ENCODE peak calls at places on chromosome 22, in six cellular contexts. D is lower leg skin, J is suprapubic skin, T is HCT116, M is heart left ventricle, R is A549. Q is an unnamed sample.

GRCh38 chr22:32237021-32237420 is 18.1 kb downstream of the SLC5A4 start:
- DNase-seq in D (no peak), J (no peak), T (no peak), M (no peak), R (no peak), Q (no peak)

GRCh38 chr22:19522190-19522880 is 1.9 kb downstream of the CLDN5 start:
- DNase-seq in D (no peak), J (no peak), T (no peak), M (peak), R (no peak), Q (no peak)

GRCh38 chr22:17974087-17974486 is 50.3 kb downstream of the MICAL3 start:
- DNase-seq in D (no peak), J (no peak), T (no peak), M (no peak), R (no peak), Q (no peak)

GRCh38 chr22:46358766-46359165 is 23.3 kb downstream of the TRMU start:
- DNase-seq in D (no peak), J (no peak), T (no peak), M (no peak), R (no peak), Q (no peak)

GRCh38 chr22:37912171-37912570 is 6.1 kb downstream of the MICALL1 start:
- DNase-seq in D (no peak), J (no peak), T (no peak), M (no peak), R (no peak), Q (no peak)

GRCh38 chr22:46547179-46547882 is 9.9 kb upstream of the CELSR1 start:
- DNase-seq in D (peak), J (peak), T (no peak), M (peak), R (no peak), Q (no peak)

GRCh38 chr22:27801197-27801615 is 350 bp downstream of the MN1 start:
- DNase-seq in D (no peak), J (no peak), T (no peak), M (peak), R (peak), Q (no peak)

GRCh38 chr22:25451480-25452114 is 112.9 kb upstream of the GRK3 start:
- DNase-seq in D (no peak), J (no peak), T (no peak), M (no peak), R (no peak), Q (no peak)

GRCh38 chr22:35064664-35065063 is 1.3 kb upstream of the ISX start:
- DNase-seq in D (peak), J (no peak), T (no peak), M (no peak), R (no peak), Q (no peak)

GRCh38 chr22:37329239-37330140 is 47.2 kb downstream of the CYTH4 start:
- DNase-seq in D (no peak), J (no peak), T (no peak), M (no peak), R (no peak), Q (no peak)

GRCh38 chr22:43151251-43152000 is at the start of gene TSPO:
- DNase-seq in D (peak), J (peak), T (no peak), M (peak), R (peak), Q (peak)

GRCh38 chr22:32473388-32473952 is 1.1 kb upstream of the FBXO7 start:
- DNase-seq in D (no peak), J (peak), T (peak), M (no peak), R (peak), Q (peak)

GRCh38 chr22:46830001-46830715 is 67.7 kb downstream of the TBC1D22A start:
- DNase-seq in D (peak), J (no peak), T (no peak), M (peak), R (peak), Q (no peak)

GRCh38 chr22:47143249-47143938 is 380.9 kb downstream of the TBC1D22A start:
- DNase-seq in D (no peak), J (no peak), T (no peak), M (no peak), R (no peak), Q (no peak)

GRCh38 chr22:34414467-34415440 is 494.5 kb upstream of the LARGE1 start:
- DNase-seq in D (no peak), J (no peak), T (peak), M (peak), R (peak), Q (peak)

GRCh38 chr22:39433476-39434242 is 23.2 kb upstream of the MGAT3 start:
- DNase-seq in D (no peak), J (no peak), T (no peak), M (peak), R (no peak), Q (no peak)

GRCh38 chr22:46502776-46503175 is 34.6 kb downstream of the CELSR1 start:
- DNase-seq in D (no peak), J (no peak), T (no peak), M (no peak), R (no peak), Q (no peak)

GRCh38 chr22:19734837-19735382 is 11.6 kb downstream of the GP1BB start:
- DNase-seq in D (no peak), J (no peak), T (no peak), M (no peak), R (no peak), Q (no peak)

GRCh38 chr22:23325183-23325582 is 144.9 kb downstream of the BCR start:
- DNase-seq in D (peak), J (no peak), T (no peak), M (no peak), R (no peak), Q (no peak)

GRCh38 chr22:46774456-46775363 is 12.3 kb downstream of the TBC1D22A start:
- DNase-seq in D (no peak), J (peak), T (no peak), M (no peak), R (no peak), Q (no peak)

GRCh38 chr22:27918351-27919221 is 470 bp downstream of the PITPNB start:
- DNase-seq in D (peak), J (peak), T (no peak), M (peak), R (peak), Q (peak)

GRCh38 chr22:17724241-17724640 is 50.0 kb downstream of the BID start:
- DNase-seq in D (peak), J (no peak), T (no peak), M (no peak), R (no peak), Q (no peak)

GRCh38 chr22:33748714-33749113 is 171.6 kb downstream of the LARGE1 start:
- DNase-seq in D (no peak), J (no peak), T (no peak), M (no peak), R (no peak), Q (no peak)

GRCh38 chr22:20463324-20464095 is 25.9 kb upstream of the SCARF2 start:
- DNase-seq in D (no peak), J (no peak), T (no peak), M (no peak), R (no peak), Q (no peak)

GRCh38 chr22:35227248-35227647 is 30.0 kb upstream of the HMGXB4 start:
- DNase-seq in D (peak), J (no peak), T (no peak), M (no peak), R (no peak), Q (no peak)

GRCh38 chr22:24768537-24769374 is 5.8 kb downstream of the PIWIL3 start:
- DNase-seq in D (peak), J (no peak), T (peak), M (peak), R (peak), Q (peak)

GRCh38 chr22:36333632-36334031 is 54.1 kb downstream of the MYH9 start:
- DNase-seq in D (peak), J (no peak), T (no peak), M (no peak), R (no peak), Q (no peak)

DNA sequence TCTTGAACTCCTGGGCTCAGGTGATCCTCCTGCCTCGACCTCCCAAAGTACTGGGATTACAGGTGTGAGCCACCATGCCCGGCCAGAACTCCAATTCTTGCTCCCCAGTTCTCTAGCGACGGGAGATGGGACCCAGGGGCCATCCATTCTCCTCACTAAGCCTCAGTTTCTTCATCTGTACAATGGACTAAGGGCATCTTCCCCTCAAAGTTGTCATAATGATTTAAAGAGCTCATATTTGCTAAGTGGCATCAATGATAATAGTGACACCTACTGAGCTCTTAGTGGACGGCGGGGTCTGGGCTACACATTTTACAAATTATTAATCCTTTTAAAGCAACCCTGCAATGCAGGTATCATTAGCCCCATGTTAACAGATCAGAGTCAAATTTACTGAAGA is 34.5 kb downstream of the KIAA0930 start:
- DNase-seq in D (no peak), J (no peak), T (no peak), M (no peak), R (no peak), Q (no peak)
- TF ChIP-seq CTCF in D (no peak), J (no peak), T (no peak), M (no peak), R (no peak), Q (no peak)

GRCh38 chr22:26483439-26484359 is at the start of the genes HPS4 and SRRD:
- DNase-seq in D (peak), J (peak), T (peak), M (peak), R (peak), Q (peak)
- TF ChIP-seq POLR2A in D (no peak), J (peak), T (peak), M (peak), R (peak), Q (peak)

GRCh38 chr22:40654522-40655167 is 18.1 kb upstream of the MRTFA start:
- DNase-seq in D (no peak), J (no peak), T (no peak), M (peak), R (peak), Q (peak)
- TF ChIP-seq CTCF in D (no peak), J (no peak), T (peak), M (peak), R (no peak), Q (peak)

DNA sequence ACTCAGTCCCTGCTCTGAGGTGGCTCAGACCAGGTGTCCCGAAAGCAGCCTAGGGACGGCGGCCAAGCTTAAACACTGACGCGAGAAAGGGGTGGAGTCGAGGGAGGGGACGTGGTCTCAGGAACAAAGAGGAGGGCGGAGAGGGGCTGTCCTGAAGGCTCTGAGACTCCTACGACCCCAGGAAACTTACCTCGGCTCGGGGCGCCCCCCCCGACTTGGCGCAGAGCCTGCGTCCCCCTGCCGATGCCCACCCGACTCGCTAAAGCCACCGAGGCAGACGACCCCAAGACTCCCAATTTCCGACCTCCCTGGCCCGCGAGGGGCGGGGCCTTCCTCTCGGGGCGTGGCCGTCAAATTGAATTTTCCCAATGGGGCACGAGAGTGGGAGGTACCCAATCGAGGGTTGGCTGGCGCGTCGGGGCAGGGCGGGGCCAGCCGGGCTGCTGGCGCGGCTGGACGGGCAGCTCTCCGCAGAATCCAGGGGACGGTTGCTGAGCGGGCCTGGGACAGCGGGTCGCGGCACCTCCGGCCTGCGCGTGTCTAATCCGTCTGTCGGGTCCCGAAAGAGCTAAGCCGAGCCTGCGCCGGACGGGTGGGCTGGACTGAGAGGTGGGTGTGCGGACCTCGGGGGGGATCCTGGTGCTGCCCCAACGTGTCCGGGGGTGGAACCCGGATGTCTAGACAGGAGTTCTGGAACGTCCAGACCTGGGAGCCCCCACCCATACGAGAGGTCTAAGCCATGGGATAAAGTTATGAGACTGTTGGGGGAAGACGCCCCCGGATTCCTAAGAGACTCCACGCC is at the start of gene SMTN:
- DNase-seq in D (peak), J (peak), T (peak), M (peak), R (peak), Q (peak)
- TF ChIP-seq POLR2A in D (no peak), J (peak), T (peak), M (peak), R (peak), Q (peak)

DNA sequence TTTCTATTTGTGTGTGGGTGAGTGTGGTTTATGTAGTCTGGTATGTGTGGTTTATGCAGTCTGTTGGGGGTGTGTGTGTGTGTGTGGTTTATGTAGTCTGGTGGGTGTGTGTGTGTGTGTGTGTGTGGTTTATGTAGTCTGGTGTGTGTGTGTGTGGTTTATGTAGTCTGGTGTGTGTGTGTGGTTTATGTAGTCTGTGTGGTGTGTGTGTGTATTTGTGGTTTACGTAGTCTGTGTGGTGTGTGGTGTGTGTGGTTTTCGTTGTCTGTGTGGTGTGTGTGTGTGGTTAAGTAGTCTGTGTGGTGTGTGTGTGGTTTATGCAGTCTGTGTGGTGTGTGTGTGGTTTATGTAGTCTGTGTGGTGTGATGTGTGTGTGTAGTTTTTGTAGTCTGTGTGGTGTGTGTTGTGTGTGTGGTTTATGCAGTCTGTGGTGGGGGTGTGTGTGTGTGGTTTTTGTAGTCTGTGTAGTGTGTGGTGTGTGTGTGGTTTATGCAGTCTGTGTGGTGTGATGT is 26.2 kb upstream of the PARVG start:
- DNase-seq in D (no peak), J (no peak), T (no peak), M (no peak), R (no peak), Q (no peak)
- TF ChIP-seq CTCF in D (no peak), J (no peak), T (no peak), M (no peak), R (no peak), Q (no peak)

GRCh38 chr22:48724899-48725298 is 1102.8 kb downstream of the BRD1 start:
- DNase-seq in D (no peak), J (peak), T (no peak), M (peak), R (no peak), Q (no peak)
- TF ChIP-seq POLR2A in D (no peak), J (no peak), T (no peak), M (no peak), R (no peak), Q (no peak)

DNA sequence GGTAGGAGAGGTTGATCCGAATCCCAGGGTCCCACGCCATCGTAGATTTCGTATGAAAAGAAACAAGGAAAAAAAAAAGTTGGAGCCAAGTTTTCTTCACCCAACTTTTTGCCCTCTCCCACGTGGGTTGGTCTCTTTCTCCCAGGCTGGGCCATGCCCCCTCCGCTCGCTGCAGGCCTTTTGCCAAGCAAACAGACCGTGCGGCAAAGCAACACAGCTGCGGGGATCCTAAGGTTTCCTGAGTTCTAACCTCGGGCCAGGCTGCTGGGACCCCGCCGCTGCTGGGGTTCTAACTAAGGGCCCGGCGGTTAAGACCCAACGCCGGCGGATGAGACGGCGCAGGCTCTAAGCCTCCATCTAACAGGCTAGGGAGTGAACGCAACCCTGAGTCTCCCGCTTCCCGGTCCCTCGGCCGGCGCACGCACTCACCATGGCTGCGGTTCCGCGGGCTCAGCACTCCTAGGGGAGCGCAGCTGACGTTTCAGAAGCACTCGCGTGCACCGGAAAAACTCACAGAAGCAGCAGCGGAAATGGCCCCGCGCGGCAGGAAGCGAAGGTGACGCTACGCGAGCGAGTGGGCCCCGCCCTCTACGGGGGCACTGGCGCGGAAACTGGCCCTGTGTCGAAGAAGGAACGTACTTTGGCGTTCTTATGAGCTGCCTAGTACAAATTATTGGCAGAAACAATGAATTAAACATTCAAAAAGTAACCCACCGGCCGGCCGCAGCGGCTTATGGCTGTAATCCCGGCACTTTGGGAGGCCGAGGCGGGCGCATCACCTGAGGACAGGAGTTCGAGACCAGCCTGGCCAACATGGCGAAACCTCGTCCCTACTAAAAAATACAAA is at the start of gene SNU13:
- DNase-seq in D (peak), J (peak), T (peak), M (peak), R (peak), Q (peak)
- TF ChIP-seq CTCF in D (no peak), J (no peak), T (no peak), M (no peak), R (no peak), Q (no peak)

GRCh38 chr22:49947296-49947622 is 13.3 kb upstream of the PIM3 start:
- DNase-seq in D (no peak), J (no peak), T (no peak), M (no peak), R (no peak), Q (no peak)
- TF ChIP-seq POLR2A in D (no peak), J (no peak), T (no peak), M (no peak), R (no peak), Q (no peak)

GRCh38 chr22:22171357-22172218 is 73.0 kb upstream of the VPREB1 start:
- DNase-seq in D (no peak), J (no peak), T (peak), M (no peak), R (peak), Q (no peak)
- TF ChIP-seq CTCF in D (no peak), J (peak), T (peak), M (peak), R (no peak), Q (peak)